ENCODE peak calls at places on chromosomes 1 and 21, in five cellular contexts. Z, F, J, L and W are unnamed samples.

GRCh38 chr1:28537457-28538199 is 15.3 kb upstream of the TRNAU1AP start:
- DNase-seq in F (no peak), J (no peak), L (peak), Z (no peak), W (peak)

GRCh38 chr1:156160744-156161181 is 7.4 kb downstream of the SEMA4A start:
- DNase-seq in Z (peak), L (peak), J (no peak), F (peak), W (peak)

GRCh38 chr21:45517249-45518065 is 24.8 kb downstream of the SLC19A1 start:
- DNase-seq in Z (no peak), F (no peak), L (no peak), J (no peak), W (no peak)

GRCh38 chr1:222926566-222926965 is 111.7 kb downstream of the DISP1 start:
- DNase-seq in F (no peak), Z (no peak), L (no peak), J (no peak), W (no peak)

GRCh38 chr1:1391225-1391624 is 7.9 kb downstream of the CCNL2 start:
- DNase-seq in L (no peak), J (no peak), Z (no peak), F (no peak), W (no peak)

GRCh38 chr1:150798509-150798908 is 9.6 kb downstream of the CTSK start:
- DNase-seq in Z (no peak), L (no peak), J (no peak), F (no peak), W (no peak)

GRCh38 chr1:77027916-77028315 is 160.6 kb downstream of the ST6GALNAC5 start:
- DNase-seq in Z (no peak), F (no peak), J (no peak), L (no peak), W (no peak)

GRCh38 chr1:115330480-115331013 is 7.5 kb downstream of the NGF start:
- DNase-seq in L (no peak), F (no peak), Z (no peak), J (no peak), W (no peak)

GRCh38 chr1:226593541-226593940 is 45.0 kb downstream of the STUM start:
- DNase-seq in J (no peak), F (no peak), Z (no peak), L (no peak), W (no peak)

GRCh38 chr1:37692834-37693175 is 489 bp downstream of the CDCA8 start:
- DNase-seq in L (no peak), Z (no peak), F (no peak), J (no peak), W (no peak)

GRCh38 chr1:170665625-170666024 is 1.7 kb downstream of the PRRX1 start:
- DNase-seq in Z (no peak), J (no peak), F (peak), L (no peak), W (no peak)

GRCh38 chr1:177228721-177229088 is 57.9 kb downstream of the BRINP2 start:
- DNase-seq in L (no peak), J (no peak), F (no peak), Z (no peak), W (no peak)

GRCh38 chr1:5585256-5585655 is 407.0 kb downstream of the NPHP4 start:
- DNase-seq in J (no peak), F (no peak), Z (no peak), L (no peak), W (no peak)

GRCh38 chr1:162168935-162169545 is 99.5 kb downstream of the NOS1AP start:
- DNase-seq in L (no peak), Z (no peak), F (no peak), J (no peak), W (peak)

GRCh38 chr1:199422206-199422605 is 605.3 kb upstream of the NR5A2 start:
- DNase-seq in L (no peak), F (peak), Z (no peak), J (peak), W (no peak)